ENCODE peak calls at places on chromosomes 3 and 15, in seven cellular contexts. M is NK-92 treated with Interleukin-12 subunit alpha and Interleukin-12 subunit beta, amount 100 ng/mL, for 24 hours; B is T follicular helper cell; R is CD4-positive, alpha-beta T cell; V is GM10248; O is T1000; U is endodermal cell. P is an unnamed sample.

GRCh38 chr15:29568840-29569532 is 253.3 kb downstream of the TJP1 start:
- DNase-seq in M (no peak), B (no peak), R (no peak), V (no peak), O (no peak), U (peak), P (no peak)

GRCh38 chr3:15953841-15954240 is 156.1 kb upstream of the ANKRD28 start:
- DNase-seq in M (no peak), B (no peak), R (no peak), V (no peak), O (no peak), U (no peak), P (no peak)

GRCh38 chr15:65275728-65276126 is 11.0 kb downstream of the PARP16 start:
- DNase-seq in M (no peak), B (no peak), R (no peak), V (no peak), O (no peak), U (no peak), P (no peak)

GRCh38 chr15:78492841-78493240 is 14.5 kb upstream of the HYKK start:
- DNase-seq in M (no peak), B (no peak), R (no peak), V (no peak), O (no peak), U (no peak), P (no peak)

GRCh38 chr3:141414141-141414689 is 45.9 kb downstream of the ZBTB38 start:
- DNase-seq in M (no peak), B (no peak), R (peak), V (no peak), O (no peak), U (no peak), P (no peak)

GRCh38 chr15:38843736-38844590 is 279.3 kb upstream of the RASGRP1 start:
- DNase-seq in M (no peak), B (no peak), R (no peak), V (no peak), O (no peak), U (no peak), P (no peak)

GRCh38 chr3:60636846-60637245 is 614.4 kb downstream of the FHIT start:
- DNase-seq in M (no peak), B (no peak), R (no peak), V (no peak), O (no peak), U (peak), P (no peak)

GRCh38 chr3:174242311-174243041 is 616.7 kb upstream of the NAALADL2 start:
- DNase-seq in M (no peak), B (no peak), R (no peak), V (no peak), O (no peak), U (no peak), P (no peak)

GRCh38 chr3:58521917-58522680 is 14.9 kb downstream of the ACOX2 start:
- DNase-seq in M (no peak), B (no peak), R (no peak), V (no peak), O (no peak), U (peak), P (no peak)

GRCh38 chr3:188595890-188596376 is 442.0 kb downstream of the LPP start:
- DNase-seq in M (no peak), B (no peak), R (no peak), V (no peak), O (no peak), U (no peak), P (no peak)

GRCh38 chr15:87167706-87168105 is 1088.0 kb downstream of the AGBL1 start:
- DNase-seq in M (no peak), B (no peak), R (no peak), V (no peak), O (no peak), U (no peak), P (no peak)

GRCh38 chr15:33960160-33960559 is 8.1 kb upstream of the CHRM5 start:
- DNase-seq in M (no peak), B (no peak), R (no peak), V (no peak), O (no peak), U (no peak), P (no peak)

GRCh38 chr3:14439501-14440167 is 37.2 kb downstream of the SLC6A6 start:
- DNase-seq in M (no peak), B (no peak), R (no peak), V (no peak), O (no peak), U (no peak), P (peak)

GRCh38 chr3:196501316-196502064 is 2.1 kb downstream of the RNF168 start:
- DNase-seq in M (no peak), B (no peak), R (no peak), V (no peak), O (no peak), U (peak), P (no peak)

GRCh38 chr3:45984331-45985312 is 11.0 kb downstream of the FYCO1 start:
- DNase-seq in M (no peak), B (no peak), R (no peak), V (no peak), O (no peak), U (no peak), P (peak)

GRCh38 chr3:172167892-172168648 is 128.7 kb downstream of the FNDC3B start:
- DNase-seq in M (no peak), B (no peak), R (no peak), V (no peak), O (no peak), U (no peak), P (no peak)

GRCh38 chr3:178385280-178385952 is 150.8 kb upstream of the KCNMB2 start:
- DNase-seq in M (no peak), B (no peak), R (no peak), V (peak), O (no peak), U (peak), P (no peak)

P was measured in left ventricle myocardium superior.